ENCODE peak calls at places on chromosomes 1 and 21, in four cellular contexts. P, S, M and K are unnamed samples.

GRCh38 chr1:53001128-53001527 is 60.9 kb upstream of the PODN start:
- DNase-seq in S (no peak), P (no peak), M (no peak), K (no peak)

GRCh38 chr1:205791568-205792180 is 16.4 kb upstream of the RAB29 start:
- DNase-seq in P (peak; percentile 48), S (peak; percentile 42), M (peak; percentile 44), K (peak; percentile 21)

GRCh38 chr1:20358761-20359263 is 68.1 kb downstream of the VWA5B1 start:
- DNase-seq in S (peak; percentile 70), M (peak; percentile 42), P (no peak), K (peak; percentile 61)

GRCh38 chr1:56978819-56979218 is 13.0 kb upstream of the C8B start:
- DNase-seq in P (no peak), M (no peak), S (no peak), K (no peak)

GRCh38 chr1:234722904-234723588 is 113.1 kb upstream of the IRF2BP2 start:
- DNase-seq in M (peak; percentile 95), P (peak; percentile 31), S (peak; percentile 92), K (peak; percentile 92)

GRCh38 chr1:26138974-26139558 is 19.8 kb upstream of the FAM110D start:
- DNase-seq in S (no peak), M (no peak), P (no peak), K (no peak)

GRCh38 chr1:41538741-41539415 is 54.4 kb upstream of the EDN2 start:
- DNase-seq in P (no peak), M (no peak), S (no peak), K (no peak)

GRCh38 chr1:198157847-198158765 is 1.3 kb downstream of the NEK7 start:
- DNase-seq in S (no peak), P (no peak), M (no peak), K (peak; percentile 54)

GRCh38 chr1:168135982-168136708 is 585 bp downstream of the GPR161 start:
- DNase-seq in M (no peak), S (no peak), P (no peak), K (peak; percentile 11)

GRCh38 chr1:226960944-226961765 is 21.1 kb downstream of the COQ8A start:
- DNase-seq in S (no peak), M (no peak), P (no peak), K (no peak)

GRCh38 chr1:164748253-164748899 is 189.4 kb downstream of the PBX1 start:
- DNase-seq in M (peak; percentile 98), S (peak; percentile 96), P (no peak), K (peak; percentile 100)

GRCh38 chr21:34511787-34512451 is at the start of gene KCNE1:
- DNase-seq in M (peak; percentile 49), S (peak; percentile 57), P (no peak), K (no peak)